ENCODE peak calls at places on chromosomes 1 and 21, in four cellular contexts. One of them, this sample, is unnamed.

GRCh38 chr1:212915245-212916091 is 34.9 kb upstream of the VASH2 start:
- DNase-seq in NCI-H1417: no peak
- DNase-seq in NCI-H510A treated with DMSO at 0.1 percent for 48 hours: no peak
- DNase-seq in lower leg skin: no peak
- DNase-seq in this sample: no peak

GRCh38 chr1:180424848-180425457 is 77.4 kb downstream of the ACBD6 start:
- DNase-seq in lower leg skin: no peak
- DNase-seq in NCI-H510A treated with DMSO at 0.1 percent for 48 hours: no peak
- DNase-seq in NCI-H1417: peak
- DNase-seq in this sample: no peak

GRCh38 chr1:226082959-226083302 is 20.4 kb downstream of the H3-3A start:
- DNase-seq in lower leg skin: peak
- DNase-seq in NCI-H1417: no peak
- DNase-seq in NCI-H510A treated with DMSO at 0.1 percent for 48 hours: no peak
- DNase-seq in this sample: peak

GRCh38 chr1:49111931-49112330 is 335.2 kb upstream of the BEND5 start:
- DNase-seq in NCI-H510A treated with DMSO at 0.1 percent for 48 hours: no peak
- DNase-seq in NCI-H1417: no peak
- DNase-seq in lower leg skin: no peak
- DNase-seq in this sample: no peak

GRCh38 chr1:237736372-237737029 is 154.2 kb downstream of the ZP4 start:
- DNase-seq in lower leg skin: no peak
- DNase-seq in NCI-H1417: no peak
- DNase-seq in NCI-H510A treated with DMSO at 0.1 percent for 48 hours: peak
- DNase-seq in this sample: no peak

GRCh38 chr1:211327341-211327921 is 798 bp downstream of the TRAF5 start:
- DNase-seq in NCI-H1417: no peak
- DNase-seq in NCI-H510A treated with DMSO at 0.1 percent for 48 hours: no peak
- DNase-seq in lower leg skin: no peak
- DNase-seq in this sample: no peak

GRCh38 chr1:40606978-40607377 is 58.5 kb downstream of the RIMS3 start:
- DNase-seq in lower leg skin: no peak
- DNase-seq in NCI-H1417: no peak
- DNase-seq in NCI-H510A treated with DMSO at 0.1 percent for 48 hours: no peak
- DNase-seq in this sample: peak

GRCh38 chr1:67429011-67429527 is 1.1 kb downstream of the SERBP1 start:
- DNase-seq in NCI-H1417: no peak
- DNase-seq in NCI-H510A treated with DMSO at 0.1 percent for 48 hours: no peak
- DNase-seq in lower leg skin: peak
- DNase-seq in this sample: no peak

GRCh38 chr1:98702976-98703375 is 41.5 kb downstream of the SNX7 start:
- DNase-seq in NCI-H1417: no peak
- DNase-seq in NCI-H510A treated with DMSO at 0.1 percent for 48 hours: no peak
- DNase-seq in lower leg skin: no peak
- DNase-seq in this sample: no peak

GRCh38 chr1:234607091-234608025 is 2.6 kb downstream of the IRF2BP2 start:
- DNase-seq in lower leg skin: no peak
- DNase-seq in NCI-H510A treated with DMSO at 0.1 percent for 48 hours: peak
- DNase-seq in NCI-H1417: peak
- DNase-seq in this sample: peak

GRCh38 chr21:43827015-43827611 is 37.7 kb downstream of the RRP1 start:
- DNase-seq in NCI-H510A treated with DMSO at 0.1 percent for 48 hours: no peak
- DNase-seq in NCI-H1417: no peak
- DNase-seq in lower leg skin: no peak
- DNase-seq in this sample: no peak

GRCh38 chr1:78005755-78006154 is 1.0 kb downstream of the DNAJB4 start:
- DNase-seq in NCI-H510A treated with DMSO at 0.1 percent for 48 hours: peak
- DNase-seq in lower leg skin: no peak
- DNase-seq in NCI-H1417: no peak
- DNase-seq in this sample: no peak

GRCh38 chr1:40197656-40198055 is 36.5 kb downstream of the RLF start:
- DNase-seq in NCI-H510A treated with DMSO at 0.1 percent for 48 hours: no peak
- DNase-seq in lower leg skin: no peak
- DNase-seq in NCI-H1417: no peak
- DNase-seq in this sample: no peak

GRCh38 chr1:91885331-91885715 is 628 bp downstream of the TGFBR3 start:
- DNase-seq in NCI-H510A treated with DMSO at 0.1 percent for 48 hours: no peak
- DNase-seq in NCI-H1417: no peak
- DNase-seq in lower leg skin: no peak
- DNase-seq in this sample: no peak

This sample was measured in left lobe of liver.